ENCODE peak calls at places on chromosomes 16 and 17, in four cellular contexts. P is colonic mucosa, F is choroid plexus epithelial cell, D is mammary epithelial cell. L is an unnamed sample.
A peak's percentile ranks its signal among the peaks of the same experiment; 100 is the strongest.

GRCh38 chr17:74180336-74180735 is 23.1 kb upstream of the RPL38 start:
- DNase-seq in P (no peak), F (no peak), D (no peak), L (no peak)

GRCh38 chr16:56226187-56226586 is 34.9 kb downstream of the GNAO1 start:
- DNase-seq in D (no peak), P (no peak), F (no peak), L (no peak)

GRCh38 chr17:44354582-44355309 is 8.9 kb downstream of the FAM171A2 start:
- DNase-seq in D (no peak), F (no peak), P (peak; percentile 56), L (no peak)

GRCh38 chr17:42526031-42526444 is 10.0 kb upstream of the NAGLU start:
- DNase-seq in P (peak; percentile 60), D (no peak), F (peak; percentile 30), L (no peak)

GRCh38 chr16:49513040-49513439 is 139.4 kb downstream of the C16orf78 start:
- DNase-seq in P (no peak), D (no peak), F (peak; percentile 25), L (no peak)

GRCh38 chr16:20899503-20900298 is 457 bp downstream of the DCUN1D3 start:
- DNase-seq in P (peak; percentile 48), D (no peak), F (no peak), L (no peak)

GRCh38 chr17:72403713-72404209 is 282.9 kb downstream of the SOX9 start:
- DNase-seq in P (peak; percentile 56), D (no peak), F (no peak), L (no peak)

GRCh38 chr16:53080345-53081031 is 25.7 kb downstream of the CHD9 start:
- DNase-seq in D (peak; percentile 91), P (peak; percentile 35), F (peak; percentile 74), L (peak; percentile 49)

GRCh38 chr16:85867189-85867588 is 31.8 kb upstream of the IRF8 start:
- DNase-seq in D (no peak), P (peak; percentile 10), F (no peak), L (no peak)

GRCh38 chr17:47265983-47266541 is 12.4 kb downstream of the ITGB3 start:
- DNase-seq in F (peak; percentile 50), D (peak; percentile 69), P (no peak), L (peak; percentile 96)

GRCh38 chr16:85649411-85649977 is 36.4 kb downstream of the GSE1 start:
- DNase-seq in D (no peak), F (no peak), P (no peak), L (no peak)

GRCh38 chr17:68533887-68534700 is 21.9 kb downstream of the PRKAR1A start:
- DNase-seq in D (no peak), F (peak; percentile 79), P (no peak), L (peak; percentile 57)

GRCh38 chr16:85162478-85163277 is 50.4 kb upstream of the CIBAR2 start:
- DNase-seq in P (peak; percentile 41), D (no peak), F (peak; percentile 77), L (no peak)

GRCh38 chr17:79981090-79981489 is 54.6 kb downstream of the TBC1D16 start:
- DNase-seq in F (no peak), D (no peak), P (no peak), L (no peak)

GRCh38 chr17:39208136-39208535 is 8.1 kb downstream of the RPL19 start:
- DNase-seq in F (no peak), D (no peak), P (no peak), L (no peak)

GRCh38 chr17:49497147-49498036 is 2.3 kb downstream of the NGFR start:
- DNase-seq in F (no peak), D (peak; percentile 39), P (no peak), L (no peak)

GRCh38 chr16:9630985-9631384 is 539.5 kb downstream of the HAPSTR1 start:
- DNase-seq in F (no peak), P (no peak), D (no peak), L (no peak)

GRCh38 chr17:33949100-33949499 is 306.0 kb upstream of the CCL2 start:
- DNase-seq in P (no peak), D (no peak), F (no peak), L (no peak)
- TF ChIP-seq CTCF in P (no peak), D (no peak), F (no peak), L (peak; percentile 34)

GRCh38 chr17:19877546-19877945 is 9.8 kb upstream of the ULK2 start:
- DNase-seq in F (no peak), D (no peak), P (no peak), L (no peak)

GRCh38 chr17:19880393-19880792 is 12.7 kb upstream of the ULK2 start:
- DNase-seq in D (no peak), P (no peak), F (no peak), L (no peak)

GRCh38 chr17:19874256-19874655 is 6.5 kb upstream of the ULK2 start:
- DNase-seq in D (no peak), F (no peak), P (no peak), L (no peak)

GRCh38 chr17:19876524-19877161 is 8.9 kb upstream of the ULK2 start:
- DNase-seq in D (no peak), F (no peak), P (peak; percentile 26), L (no peak)
- H3K4me3 ChIP-seq in D (no peak overlapping the region), F (no peak overlapping the region), P (no peak overlapping the region), L (no peak overlapping the region)

DNA sequence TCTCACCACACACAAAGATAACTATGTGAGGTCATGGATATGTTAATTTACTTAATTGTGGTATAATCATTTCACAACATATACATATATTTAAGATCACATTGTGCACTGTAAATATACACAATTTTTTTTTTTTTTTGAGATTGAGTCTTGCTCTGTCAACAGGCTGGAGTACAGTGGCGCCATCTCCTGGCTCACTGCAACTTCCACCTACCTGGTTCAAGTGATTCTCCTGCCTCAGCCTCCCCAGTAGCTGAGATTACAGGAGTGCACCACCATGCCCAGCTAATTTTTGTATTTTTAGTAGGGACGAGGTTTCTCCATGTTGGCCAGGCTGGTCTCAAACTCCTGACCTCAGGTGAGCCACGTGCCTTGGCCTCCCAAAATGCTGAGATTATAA is 11.5 kb upstream of the PRSS54 start:
- DNase-seq in P (peak; percentile 36), D (peak; percentile 21), F (peak; percentile 72), L (peak; percentile 29)
- TF ChIP-seq CTCF in P (peak; percentile 47), D (peak; percentile 69), F (peak; percentile 72), L (peak; percentile 66)

GRCh38 chr17:57458718-57459285 is 202.5 kb downstream of the MSI2 start:
- DNase-seq in P (no peak), D (no peak), F (no peak), L (no peak)

GRCh38 chr17:57462007-57462579 is 205.8 kb downstream of the MSI2 start:
- DNase-seq in F (no peak), D (no peak), P (no peak), L (no peak)

GRCh38 chr17:57459286-57459915 is 203.1 kb downstream of the MSI2 start:
- DNase-seq in F (peak; percentile 56), D (peak; percentile 68), P (no peak), L (no peak)

GRCh38 chr17:57463103-57463885 is 207.0 kb downstream of the MSI2 start:
- DNase-seq in F (peak; percentile 80), P (no peak), D (peak; percentile 80), L (no peak)

DNA sequence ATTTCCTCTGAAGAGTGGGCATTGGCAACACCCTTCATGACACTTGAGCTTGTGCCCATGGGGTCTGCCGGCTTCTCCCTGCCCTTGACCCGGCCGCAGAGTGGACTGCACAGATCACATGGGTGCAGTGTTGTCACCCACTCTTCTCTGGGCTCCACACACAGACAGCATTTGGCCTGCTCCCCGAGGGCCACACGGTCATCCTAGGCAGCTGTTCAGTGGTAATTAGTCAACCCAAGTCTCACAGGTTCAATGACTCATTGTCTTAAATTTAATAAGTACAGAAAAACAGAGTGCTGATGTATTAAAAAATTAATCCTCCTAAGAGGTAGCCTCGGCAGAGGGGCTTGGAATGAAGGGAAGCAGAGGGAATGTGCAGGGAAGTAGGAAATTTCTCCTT is 204.8 kb downstream of the MSI2 start:
- DNase-seq in F (no peak), P (no peak), D (peak; percentile 63), L (no peak)
- H3K4me3 ChIP-seq in F (no peak overlapping the region), P (no peak overlapping the region), D (no peak overlapping the region), L (no peak overlapping the region)

GRCh38 chr16:1923299-1924034 is 5.3 kb upstream of the HS3ST6 start:
- DNase-seq in P (peak; percentile 74), D (no peak), F (peak; percentile 26), L (no peak)
- TF ChIP-seq CTCF in P (no peak), D (peak; percentile 7), F (peak; percentile 52), L (peak; percentile 45)

GRCh38 chr17:27354491-27355081 is 60.7 kb downstream of the WSB1 start:
- DNase-seq in D (peak; percentile 51), P (no peak), F (peak; percentile 22), L (no peak)
- H3K4me3 ChIP-seq in D (no peak overlapping the region), P (peak overlapping the region; percentile 46), F (no peak overlapping the region), L (no peak overlapping the region)

GRCh38 chr16:74997042-74997491 is 1.8 kb upstream of the ZNRF1 start:
- DNase-seq in F (no peak), D (no peak), P (no peak), L (no peak)

GRCh38 chr16:74999683-75000480 is 1.1 kb downstream of the ZNRF1 start:
- DNase-seq in D (peak; percentile 61), P (peak; percentile 69), F (no peak), L (no peak)

GRCh38 chr16:74999208-74999682 is 421 bp downstream of the ZNRF1 start:
- DNase-seq in P (peak; percentile 33), F (peak; percentile 29), D (no peak), L (no peak)

GRCh38 chr16:75000481-75001081 is 1.8 kb downstream of the ZNRF1 start:
- DNase-seq in F (peak; percentile 44), D (peak; percentile 47), P (peak; percentile 30), L (no peak)

GRCh38 chr16:74998481-74999207 is at the start of gene ZNRF1:
- DNase-seq in F (peak; percentile 80), D (peak; percentile 78), P (peak; percentile 92), L (peak; percentile 34)
- TF ChIP-seq CTCF in F (peak; percentile 86), D (peak; percentile 77), P (peak; percentile 72), L (peak; percentile 74)

GRCh38 chr17:78428842-78429617 is 50.6 kb downstream of the PGS1 start:
- DNase-seq in D (no peak), P (no peak), F (peak; percentile 35), L (no peak)

GRCh38 chr17:78426293-78426879 is 47.9 kb downstream of the PGS1 start:
- DNase-seq in F (no peak), P (no peak), D (no peak), L (no peak)

GRCh38 chr17:78425429-78425828 is 47.0 kb downstream of the PGS1 start:
- DNase-seq in F (no peak), P (no peak), D (no peak), L (no peak)

GRCh38 chr17:78428025-78428575 is 49.7 kb downstream of the PGS1 start:
- DNase-seq in F (no peak), P (no peak), D (no peak), L (no peak)

GRCh38 chr17:78427140-78427539 is 48.7 kb downstream of the PGS1 start:
- DNase-seq in F (no peak), D (no peak), P (no peak), L (no peak)
- H3K4me3 ChIP-seq in F (no peak overlapping the region), D (no peak overlapping the region), P (no peak overlapping the region), L (no peak overlapping the region)

L was measured in astrocyte of the cerebellum.